ENCODE peak calls at places on chromosomes 3 and 15, in six cellular contexts. Y is activated T-helper 1 cell treated with anti-CD3 and anti-CD28 coated beads, Interleukin-2, amount 50 U/mL, for 16 hours; J is AML-193; W is T47D; N is glutamatergic neuron; S is HCEC 1CT. B is an unnamed sample.

GRCh38 chr3:146504546-146505197 is 35.3 kb upstream of the PLSCR2 start:
- DNase-seq in J (no peak), S (peak; percentile 3), W (no peak), N (no peak), Y (no peak), B (no peak)

GRCh38 chr3:41200669-41201021 is 1.3 kb downstream of the CTNNB1 start:
- DNase-seq in W (peak; percentile 35), Y (no peak), N (no peak), J (peak; percentile 27), S (peak; percentile 30), B (no peak)

GRCh38 chr15:25641762-25642161 is 202.9 kb upstream of the UBE3A start:
- DNase-seq in Y (no peak), S (no peak), N (no peak), J (no peak), W (no peak), B (no peak)

GRCh38 chr3:54859204-54859603 is 68.7 kb downstream of the LRTM1 start:
- DNase-seq in Y (no peak), N (no peak), W (no peak), S (peak; percentile 55), J (no peak), B (no peak)

GRCh38 chr3:12175137-12175593 is 16.5 kb upstream of the TIMP4 start:
- DNase-seq in N (no peak), S (peak; percentile 24), Y (no peak), J (no peak), W (no peak), B (no peak)

GRCh38 chr3:129827765-129828164 is 65.7 kb downstream of the TMCC1 start:
- DNase-seq in J (peak; percentile 27), N (no peak), S (no peak), Y (no peak), W (no peak), B (no peak)

GRCh38 chr15:86165263-86166204 is 85.9 kb downstream of the AGBL1 start:
- DNase-seq in S (no peak), Y (no peak), J (no peak), W (no peak), N (no peak), B (no peak)

GRCh38 chr3:5888845-5889244 is 701.3 kb downstream of the EDEM1 start:
- DNase-seq in N (no peak), J (no peak), W (no peak), Y (no peak), S (no peak), B (no peak)

GRCh38 chr3:39178553-39178952 is 13.8 kb downstream of the XIRP1 start:
- DNase-seq in W (no peak), Y (no peak), N (no peak), S (peak; percentile 55), J (no peak), B (no peak)

GRCh38 chr3:152719264-152719663 is 115.7 kb upstream of the P2RY1 start:
- DNase-seq in J (peak; percentile 84), W (no peak), S (peak; percentile 33), Y (no peak), N (no peak), B (no peak)

GRCh38 chr3:128276577-128277183 is 123.4 kb downstream of the EEFSEC start:
- DNase-seq in W (no peak), J (no peak), N (no peak), S (no peak), Y (no peak), B (no peak)

GRCh38 chr3:139534444-139534812 is 5.1 kb downstream of the RBP1 start:
- DNase-seq in S (no peak), J (no peak), Y (no peak), W (no peak), N (no peak), B (peak; percentile 89)

GRCh38 chr15:51094606-51095569 is at the start of gene TNFAIP8L3:
- DNase-seq in J (no peak), N (peak; percentile 39), Y (no peak), W (peak; percentile 29), S (peak; percentile 53), B (no peak)

GRCh38 chr3:156433910-156434309 is 121.0 kb downstream of the SSR3 start:
- DNase-seq in W (no peak), Y (no peak), J (no peak), S (peak; percentile 87), N (no peak), B (peak; percentile 82)

GRCh38 chr3:186669378-186670084 is 3.7 kb downstream of the HRG start:
- DNase-seq in J (no peak), S (no peak), Y (no peak), N (no peak), W (no peak), B (no peak)

GRCh38 chr15:38885477-38885952 is 320.9 kb upstream of the RASGRP1 start:
- DNase-seq in J (no peak), W (peak; percentile 51), N (no peak), S (no peak), Y (no peak), B (no peak)

GRCh38 chr3:187746479-187747335 is 1.4 kb upstream of the BCL6 start:
- DNase-seq in W (peak; percentile 58), N (no peak), S (peak; percentile 11), Y (no peak), J (peak; percentile 9), B (peak; percentile 55)

GRCh38 chr15:37133619-37134018 is 33.3 kb upstream of the MEIS2 start:
- DNase-seq in J (no peak), S (peak; percentile 53), W (peak; percentile 21), Y (no peak), N (no peak), B (peak; percentile 36)

GRCh38 chr3:121739902-121740301 is 9.6 kb downstream of the GOLGB1 start:
- DNase-seq in S (no peak), N (no peak), J (no peak), Y (no peak), W (no peak), B (no peak)

GRCh38 chr15:69531302-69532027 is 78.8 kb downstream of the RPLP1 start:
- DNase-seq in S (no peak), W (no peak), N (no peak), Y (no peak), J (no peak), B (no peak)

GRCh38 chr3:182967218-182968204 is 12.8 kb downstream of the DCUN1D1 start:
- DNase-seq in W (no peak), S (peak; percentile 6), N (no peak), Y (no peak), J (peak; percentile 10), B (no peak)

GRCh38 chr3:115550285-115550741 is 73.0 kb upstream of the GAP43 start:
- DNase-seq in N (no peak), Y (no peak), W (no peak), J (no peak), S (no peak), B (no peak)

GRCh38 chr15:50107157-50107556 is 11.9 kb downstream of the ATP8B4 start:
- DNase-seq in W (no peak), N (no peak), S (no peak), J (no peak), Y (no peak), B (no peak)

GRCh38 chr3:46935168-46935858 is 41.2 kb downstream of the CCDC12 start:
- DNase-seq in Y (no peak), J (no peak), W (peak; percentile 66), S (peak; percentile 95), N (no peak), B (no peak)

GRCh38 chr15:40029979-40030893 is 8.7 kb downstream of the SRP14 start:
- DNase-seq in W (peak; percentile 43), J (no peak), S (peak; percentile 38), N (peak; percentile 51), Y (no peak), B (no peak)

GRCh38 chr15:92801774-92802464 is 98.2 kb upstream of the CHD2 start:
- DNase-seq in S (peak; percentile 99), J (no peak), W (no peak), N (no peak), Y (no peak), B (no peak)

GRCh38 chr3:141255137-141255536 is 23.5 kb downstream of the PXYLP1 start:
- DNase-seq in Y (no peak), W (no peak), S (no peak), J (no peak), N (no peak), B (peak; percentile 66)

B was measured in NCI-H1694 treated with DMSO at 0.1 percent for 48 hours.